ENCODE peak calls at places on chromosomes 7 and 10, in ten cellular contexts. U is GM12865, W is endodermal cell, V is hepatocyte, X is foreskin fibroblast, J is fibroblast of lung, Y is AG04450, F is GM10248, N is nephron progenitor cell, L is sigmoid colon. R is an unnamed sample.

GRCh38 chr7:27642271-27642670 is 20.4 kb downstream of the HIBADH start:
- DNase-seq in V (no peak), U (no peak), F (no peak), X (no peak), L (no peak), W (no peak), N (no peak), Y (no peak), J (no peak), R (no peak)

GRCh38 chr10:126456632-126457031 is 68.4 kb upstream of the ADAM12 start:
- DNase-seq in X (no peak), V (no peak), W (no peak), U (no peak), N (no peak), L (no peak), Y (no peak), J (no peak), F (no peak), R (no peak)

GRCh38 chr7:54802841-54803240 is 43.8 kb upstream of the SEC61G start:
- DNase-seq in F (no peak), L (no peak), W (no peak), J (peak; percentile 57), Y (no peak), V (no peak), X (peak; percentile 33), N (no peak), U (peak; percentile 44), R (no peak)

GRCh38 chr10:15879663-15880062 is 19.4 kb upstream of the MINDY3 start:
- DNase-seq in N (no peak), W (peak; percentile 51), L (no peak), X (no peak), V (no peak), F (no peak), U (no peak), J (no peak), Y (no peak), R (no peak)

GRCh38 chr10:114359041-114359952 is 45.0 kb downstream of the AFAP1L2 start:
- DNase-seq in Y (no peak), V (no peak), X (no peak), L (no peak), J (peak; percentile 61), F (no peak), N (no peak), U (no peak), W (peak; percentile 68), R (no peak)

GRCh38 chr7:20786779-20787651 is at the start of gene SP8:
- DNase-seq in N (peak; percentile 83), J (peak; percentile 48), V (peak; percentile 73), U (no peak), Y (no peak), W (peak; percentile 92), X (no peak), F (peak; percentile 47), L (no peak), R (no peak)

GRCh38 chr10:12073526-12073925 is 4.8 kb downstream of the DHTKD1 start:
- DNase-seq in L (no peak), N (no peak), U (no peak), Y (no peak), X (peak; percentile 48), V (peak; percentile 36), W (no peak), F (no peak), J (no peak), R (no peak)

GRCh38 chr10:16644146-16644545 is 122.5 kb upstream of the C1QL3 start:
- DNase-seq in F (no peak), W (no peak), L (no peak), Y (peak; percentile 2), N (no peak), X (peak; percentile 24), J (peak; percentile 63), V (no peak), U (no peak), R (no peak)

GRCh38 chr10:23325132-23325531 is 19.5 kb downstream of the C10orf67 start:
- DNase-seq in X (no peak), Y (no peak), W (no peak), N (no peak), L (no peak), J (no peak), F (no peak), V (no peak), U (no peak), R (no peak)
- TF ChIP-seq CTCF in X (peak; percentile 3), Y (no peak), W (no peak), N (no peak), L (no peak), J (no peak), F (peak; percentile 14), V (no peak), U (peak; percentile 9), R (peak; percentile 7)

GRCh38 chr10:98846787-98847186 is 388.9 kb downstream of the HPSE2 start:
- DNase-seq in V (no peak), X (no peak), U (no peak), J (no peak), L (no peak), N (no peak), F (no peak), Y (no peak), W (no peak), R (no peak)

GRCh38 chr10:98848361-98848760 is 387.3 kb downstream of the HPSE2 start:
- DNase-seq in X (no peak), J (no peak), N (no peak), U (no peak), Y (no peak), V (no peak), L (no peak), W (no peak), F (no peak), R (no peak)

GRCh38 chr10:98855403-98856189 is 380.1 kb downstream of the HPSE2 start:
- DNase-seq in X (no peak), N (no peak), J (no peak), F (no peak), W (no peak), Y (no peak), V (no peak), U (peak; percentile 30), L (no peak), R (no peak)

GRCh38 chr10:98858525-98858924 is 377.1 kb downstream of the HPSE2 start:
- DNase-seq in L (no peak), F (no peak), X (peak; percentile 5), V (no peak), J (no peak), N (no peak), Y (no peak), W (peak; percentile 49), U (peak; percentile 2), R (no peak)

GRCh38 chr10:98852686-98853085 is 383.0 kb downstream of the HPSE2 start:
- DNase-seq in U (peak; percentile 2), X (no peak), N (no peak), J (no peak), W (no peak), L (no peak), V (no peak), F (no peak), Y (no peak), R (no peak)
- TF ChIP-seq CTCF in U (no peak), X (no peak), N (peak; percentile 29), J (no peak), W (peak; percentile 76), L (no peak), V (no peak), F (no peak), Y (peak; percentile 30), R (no peak)

DNA sequence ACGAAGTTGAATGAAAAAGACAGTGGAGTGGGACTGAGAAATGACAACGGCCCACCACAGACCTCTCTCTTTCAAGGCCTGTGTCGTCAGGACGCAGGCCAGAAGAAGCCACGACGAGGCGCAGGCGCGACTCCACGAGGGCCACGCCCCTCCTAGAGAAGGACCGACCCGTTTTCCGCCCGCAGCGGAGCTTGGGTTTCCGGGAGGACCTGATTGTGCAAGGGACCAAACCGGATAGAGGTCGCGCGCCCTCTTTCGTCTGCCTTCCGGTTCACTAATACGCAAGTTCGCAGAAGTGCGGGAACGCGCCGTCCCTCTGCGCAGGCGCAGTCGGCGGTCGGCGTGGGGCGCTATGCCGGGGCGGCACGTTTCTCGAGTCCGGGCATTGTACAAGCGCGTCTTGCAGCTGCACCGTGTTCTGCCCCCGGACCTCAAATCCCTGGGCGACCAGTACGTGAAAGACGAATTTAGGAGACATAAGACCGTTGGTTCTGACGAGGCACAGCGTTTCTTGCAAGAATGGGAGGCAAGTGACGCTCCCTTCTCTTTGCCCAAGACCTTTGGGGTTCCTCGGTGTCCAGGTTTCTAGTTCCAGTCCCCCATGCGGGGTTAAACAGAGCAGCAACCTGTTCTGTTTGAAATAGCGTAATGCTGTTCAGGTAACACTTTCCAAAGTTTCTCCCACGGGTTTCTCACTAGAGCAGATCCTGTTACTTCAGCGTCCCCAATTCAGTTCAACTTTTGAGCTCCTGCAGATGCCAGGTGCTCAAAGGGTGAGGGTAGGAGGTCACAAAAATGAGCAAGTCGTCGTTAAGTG is at the start of gene SDHAF3:
- DNase-seq in U (peak; percentile 99), L (peak; percentile 99), N (peak; percentile 97), F (peak; percentile 95), X (peak; percentile 97), Y (peak; percentile 96), V (peak; percentile 99), W (peak; percentile 99), J (peak; percentile 98), R (peak; percentile 99)
- TF ChIP-seq CTCF in U (peak; percentile 17), L (no peak), N (no peak), F (no peak), X (peak; percentile 5), Y (peak; percentile 12), V (peak; percentile 12), W (peak; percentile 38), J (no peak), R (peak; percentile 31)

GRCh38 chr10:60073781-60074656 is 167.7 kb upstream of the CCDC6 start:
- DNase-seq in L (no peak), Y (no peak), W (no peak), V (no peak), N (no peak), X (no peak), U (peak; percentile 91), J (no peak), F (peak; percentile 41), R (no peak)

GRCh38 chr10:60069311-60069710 is 163.0 kb upstream of the CCDC6 start:
- DNase-seq in L (no peak), N (no peak), J (no peak), U (no peak), F (no peak), X (no peak), Y (no peak), W (no peak), V (no peak), R (no peak)

DNA sequence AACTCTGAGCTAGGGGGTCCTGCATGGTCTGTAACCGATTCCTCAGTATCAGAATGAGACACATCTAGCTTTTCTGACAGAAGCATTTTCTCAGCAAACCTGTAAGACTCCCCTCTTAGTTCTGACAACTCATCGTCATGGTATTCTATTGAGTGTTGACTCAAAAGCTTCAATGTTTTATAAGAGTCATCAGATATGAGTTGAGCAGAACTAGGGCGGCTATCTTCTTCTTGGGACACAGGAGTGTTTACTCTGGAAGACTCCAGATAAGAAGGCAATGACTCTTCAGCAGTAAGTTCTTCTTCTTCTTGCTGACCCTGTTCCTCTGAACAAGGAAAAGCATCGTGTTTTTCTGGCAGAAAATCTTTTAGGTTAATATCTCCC is 167.0 kb upstream of the CCDC6 start:
- DNase-seq in Y (no peak), J (peak; percentile 34), F (no peak), V (peak; percentile 11), X (no peak), L (no peak), N (no peak), W (no peak), U (peak; percentile 17), R (no peak)
- TF ChIP-seq CTCF in Y (no peak), J (no peak), F (no peak), V (no peak), X (no peak), L (no peak), N (no peak), W (no peak), U (no peak), R (no peak)